ENCODE peak calls at places on chromosomes 13 and 19, in eight cellular contexts. C, W, K, V, S, T, Y and G are unnamed samples.

GRCh38 chr13:110474713-110475112 is 86.8 kb downstream of the RAB20 start:
- DNase-seq in C (no peak), W (no peak), K (no peak), V (no peak), S (no peak), T (no peak), Y (no peak), G (no peak)

GRCh38 chr19:3125900-3126524 is 9.8 kb upstream of the GNA15 start:
- DNase-seq in C (peak; percentile 80), W (peak; percentile 58), K (peak; percentile 79), V (peak; percentile 61), S (no peak), T (peak; percentile 40), Y (peak; percentile 91), G (peak; percentile 47)

GRCh38 chr13:108560092-108560491 is 69.3 kb upstream of the MYO16 start:
- DNase-seq in C (no peak), W (no peak), K (no peak), V (no peak), S (no peak), T (no peak), Y (no peak), G (no peak)

GRCh38 chr19:45079911-45080469 is 930 bp downstream of the GEMIN7 start:
- DNase-seq in C (no peak), W (no peak), K (no peak), V (no peak), S (no peak), T (no peak), Y (no peak), G (no peak)

GRCh38 chr19:11382898-11383705 is 1.0 kb downstream of the EPOR start:
- DNase-seq in C (peak; percentile 67), W (peak; percentile 64), K (peak; percentile 73), V (no peak), S (no peak), T (no peak), Y (peak; percentile 88), G (no peak)

GRCh38 chr19:7910321-7911161 is 4.1 kb upstream of the TGFBR3L start:
- DNase-seq in C (no peak), W (no peak), K (no peak), V (no peak), S (no peak), T (no peak), Y (peak; percentile 56), G (no peak)

GRCh38 chr13:91714726-91715334 is 316.4 kb downstream of the GPC5 start:
- DNase-seq in C (no peak), W (no peak), K (no peak), V (no peak), S (no peak), T (peak; percentile 7), Y (no peak), G (no peak)

GRCh38 chr19:18428837-18429674 is 8.9 kb downstream of the ISYNA1 start:
- DNase-seq in C (peak; percentile 93), W (peak; percentile 95), K (no peak), V (peak; percentile 68), S (no peak), T (peak; percentile 75), Y (no peak), G (peak; percentile 83)

GRCh38 chr19:29379257-29379986 is 146.4 kb upstream of the VSTM2B start:
- DNase-seq in C (no peak), W (no peak), K (no peak), V (no peak), S (no peak), T (no peak), Y (no peak), G (no peak)

GRCh38 chr19:53196777-53197396 is 3.7 kb upstream of the ZNF665 start:
- DNase-seq in C (peak; percentile 99), W (peak; percentile 97), K (peak; percentile 96), V (peak; percentile 94), S (peak; percentile 72), T (no peak), Y (peak; percentile 99), G (peak; percentile 90)

GRCh38 chr19:12913871-12914690 is 5.0 kb downstream of the SYCE2 start:
- DNase-seq in C (no peak), W (peak; percentile 33), K (no peak), V (no peak), S (no peak), T (peak; percentile 26), Y (no peak), G (no peak)

GRCh38 chr19:40815223-40815622 is 16.2 kb downstream of the EGLN2 start:
- DNase-seq in C (no peak), W (no peak), K (no peak), V (no peak), S (no peak), T (no peak), Y (no peak), G (no peak)

GRCh38 chr19:1361601-1362384 is 21.9 kb upstream of the NDUFS7 start:
- DNase-seq in C (no peak), W (peak; percentile 79), K (no peak), V (no peak), S (no peak), T (no peak), Y (no peak), G (peak; percentile 69)

GRCh38 chr19:46015080-46015960 is 7.5 kb downstream of the PGLYRP1 start:
- DNase-seq in C (peak; percentile 79), W (peak; percentile 68), K (peak; percentile 71), V (peak; percentile 57), S (no peak), T (no peak), Y (peak; percentile 88), G (no peak)

GRCh38 chr19:41339936-41340335 is 13.8 kb downstream of the TGFB1 start:
- DNase-seq in C (no peak), W (peak; percentile 49), K (no peak), V (no peak), S (no peak), T (peak; percentile 70), Y (no peak), G (no peak)

GRCh38 chr19:34316741-34317241 is 48.2 kb upstream of the GPI start:
- DNase-seq in C (no peak), W (peak; percentile 71), K (no peak), V (no peak), S (no peak), T (peak; percentile 75), Y (no peak), G (peak; percentile 24)

GRCh38 chr19:55479045-55479444 is 2.6 kb downstream of the ZNF628 start:
- DNase-seq in C (no peak), W (no peak), K (no peak), V (no peak), S (no peak), T (no peak), Y (peak; percentile 54), G (no peak)

GRCh38 chr13:27053902-27054595 is 117.6 kb downstream of the USP12 start:
- DNase-seq in C (no peak), W (peak; percentile 92), K (no peak), V (no peak), S (peak; percentile 49), T (peak; percentile 94), Y (no peak), G (peak; percentile 64)

GRCh38 chr13:51332566-51333361 is 6.7 kb upstream of the SERPINE3 start:
- DNase-seq in C (no peak), W (no peak), K (no peak), V (no peak), S (no peak), T (no peak), Y (no peak), G (no peak)

GRCh38 chr19:45501730-45502014 is 3.4 kb downstream of the PPM1N start:
- DNase-seq in C (no peak), W (no peak), K (no peak), V (no peak), S (no peak), T (no peak), Y (no peak), G (no peak)

GRCh38 chr19:31676271-31677004 is 327.2 kb upstream of the TSHZ3 start:
- DNase-seq in C (no peak), W (no peak), K (no peak), V (no peak), S (no peak), T (peak; percentile 20), Y (no peak), G (no peak)

GRCh38 chr19:58154287-58154678 is 3.7 kb upstream of the ZNF329 start:
- DNase-seq in C (peak; percentile 17), W (peak; percentile 80), K (peak; percentile 16), V (no peak), S (no peak), T (no peak), Y (peak; percentile 60), G (peak; percentile 16)

GRCh38 chr13:67421475-67421874 is 191.3 kb upstream of the PCDH9 start:
- DNase-seq in C (no peak), W (no peak), K (no peak), V (no peak), S (no peak), T (no peak), Y (no peak), G (no peak)

GRCh38 chr13:29484236-29484635 is 111.3 kb downstream of the SLC7A1 start:
- DNase-seq in C (no peak), W (no peak), K (no peak), V (no peak), S (no peak), T (no peak), Y (no peak), G (no peak)

GRCh38 chr19:54029930-54030490 is 33.7 kb downstream of the VSTM1 start:
- DNase-seq in C (peak; percentile 41), W (peak; percentile 83), K (peak; percentile 83), V (peak; percentile 18), S (peak; percentile 27), T (peak; percentile 74), Y (peak; percentile 60), G (peak; percentile 64)

GRCh38 chr13:39253774-39254173 is 215.5 kb downstream of the NHLRC3 start:
- DNase-seq in C (no peak), W (peak; percentile 71), K (no peak), V (no peak), S (no peak), T (no peak), Y (no peak), G (peak; percentile 42)

GRCh38 chr13:37409756-37410155 is 188.8 kb downstream of the POSTN start:
- DNase-seq in C (no peak), W (peak; percentile 43), K (no peak), V (no peak), S (no peak), T (no peak), Y (no peak), G (no peak)

GRCh38 chr13:26695891-26696311 is 64.7 kb downstream of the GPR12 start:
- DNase-seq in C (no peak), W (no peak), K (no peak), V (no peak), S (no peak), T (no peak), Y (no peak), G (no peak)

GRCh38 chr13:30173301-30173605 is 134.1 kb downstream of the KATNAL1 start:
- DNase-seq in C (no peak), W (no peak), K (no peak), V (no peak), S (no peak), T (no peak), Y (no peak), G (no peak)

GRCh38 chr19:50233308-50233910 is 30.0 kb downstream of the MYH14 start:
- DNase-seq in C (no peak), W (no peak), K (no peak), V (no peak), S (no peak), T (no peak), Y (no peak), G (no peak)

GRCh38 chr13:80881495-80882482 is 540.9 kb upstream of the SPRY2 start:
- DNase-seq in C (no peak), W (peak; percentile 23), K (no peak), V (no peak), S (no peak), T (no peak), Y (no peak), G (no peak)

GRCh38 chr19:1780272-1780957 is 27.1 kb downstream of the ONECUT3 start:
- DNase-seq in C (no peak), W (peak; percentile 59), K (peak; percentile 53), V (no peak), S (no peak), T (peak; percentile 32), Y (no peak), G (no peak)

GRCh38 chr19:47661571-47661970 is 51.7 kb upstream of the EHD2 start:
- DNase-seq in C (no peak), W (no peak), K (no peak), V (no peak), S (no peak), T (no peak), Y (no peak), G (peak; percentile 48)